ENCODE peak calls at places on chromosome 3, in eight cellular contexts. One of them, this sample, is unnamed.
A peak's percentile ranks its signal among the peaks of the same experiment; 100 is the strongest.

GRCh38 chr3:69761896-69762789 is 22.9 kb downstream of the MITF start:
- DNase-seq in AG10803: peak; percentile 77
- DNase-seq in tibial artery: no peak
- DNase-seq in amygdala: no peak
- DNase-seq in HS-5: peak; percentile 56
- DNase-seq in lower leg skin: no peak
- DNase-seq in midbrain: no peak
- DNase-seq in stimulated activated CD8-positive, alpha-beta memory T cell treated with anti-CD3 and anti-CD28 coated beads, Interleukin-7, amount 100 ng/mL, for 1 hour: no peak
- DNase-seq in this sample: no peak

GRCh38 chr3:126826693-126827092 is 122.7 kb downstream of the CHCHD6 start:
- DNase-seq in AG10803: no peak
- DNase-seq in tibial artery: no peak
- DNase-seq in amygdala: no peak
- DNase-seq in HS-5: no peak
- DNase-seq in lower leg skin: no peak
- DNase-seq in midbrain: no peak
- DNase-seq in stimulated activated CD8-positive, alpha-beta memory T cell treated with anti-CD3 and anti-CD28 coated beads, Interleukin-7, amount 100 ng/mL, for 1 hour: no peak
- DNase-seq in this sample: no peak

GRCh38 chr3:42745291-42745745 is 27.7 kb downstream of the CCDC13 start:
- DNase-seq in AG10803: peak; percentile 31
- DNase-seq in tibial artery: no peak
- DNase-seq in amygdala: no peak
- DNase-seq in HS-5: no peak
- DNase-seq in lower leg skin: peak; percentile 9
- DNase-seq in midbrain: no peak
- DNase-seq in stimulated activated CD8-positive, alpha-beta memory T cell treated with anti-CD3 and anti-CD28 coated beads, Interleukin-7, amount 100 ng/mL, for 1 hour: no peak
- DNase-seq in this sample: no peak

GRCh38 chr3:185527364-185527763 is 25.0 kb downstream of the LIPH start:
- DNase-seq in AG10803: no peak
- DNase-seq in tibial artery: no peak
- DNase-seq in amygdala: no peak
- DNase-seq in HS-5: no peak
- DNase-seq in lower leg skin: no peak
- DNase-seq in midbrain: no peak
- DNase-seq in stimulated activated CD8-positive, alpha-beta memory T cell treated with anti-CD3 and anti-CD28 coated beads, Interleukin-7, amount 100 ng/mL, for 1 hour: no peak
- DNase-seq in this sample: no peak

GRCh38 chr3:172065534-172065933 is 26.2 kb downstream of the FNDC3B start:
- DNase-seq in AG10803: peak; percentile 81
- DNase-seq in tibial artery: no peak
- DNase-seq in amygdala: no peak
- DNase-seq in HS-5: no peak
- DNase-seq in lower leg skin: no peak
- DNase-seq in midbrain: no peak
- DNase-seq in stimulated activated CD8-positive, alpha-beta memory T cell treated with anti-CD3 and anti-CD28 coated beads, Interleukin-7, amount 100 ng/mL, for 1 hour: no peak
- DNase-seq in this sample: no peak

GRCh38 chr3:185737020-185737419 is 87.8 kb downstream of the IGF2BP2 start:
- DNase-seq in AG10803: peak; percentile 65
- DNase-seq in tibial artery: no peak
- DNase-seq in amygdala: no peak
- DNase-seq in HS-5: peak; percentile 80
- DNase-seq in lower leg skin: no peak
- DNase-seq in midbrain: no peak
- DNase-seq in stimulated activated CD8-positive, alpha-beta memory T cell treated with anti-CD3 and anti-CD28 coated beads, Interleukin-7, amount 100 ng/mL, for 1 hour: no peak
- DNase-seq in this sample: no peak

GRCh38 chr3:75332784-75333183 is 331.3 kb upstream of the FRG2C start:
- DNase-seq in AG10803: peak; percentile 30
- DNase-seq in tibial artery: no peak
- DNase-seq in amygdala: no peak
- DNase-seq in HS-5: peak; percentile 30
- DNase-seq in lower leg skin: peak; percentile 27
- DNase-seq in midbrain: no peak
- DNase-seq in stimulated activated CD8-positive, alpha-beta memory T cell treated with anti-CD3 and anti-CD28 coated beads, Interleukin-7, amount 100 ng/mL, for 1 hour: no peak
- DNase-seq in this sample: no peak

GRCh38 chr3:106212658-106213222 is 343.9 kb upstream of the CBLB start:
- DNase-seq in AG10803: no peak
- DNase-seq in tibial artery: no peak
- DNase-seq in amygdala: no peak
- DNase-seq in HS-5: no peak
- DNase-seq in lower leg skin: no peak
- DNase-seq in midbrain: no peak
- DNase-seq in stimulated activated CD8-positive, alpha-beta memory T cell treated with anti-CD3 and anti-CD28 coated beads, Interleukin-7, amount 100 ng/mL, for 1 hour: no peak
- DNase-seq in this sample: no peak

GRCh38 chr3:119669906-119670570 is 7.2 kb downstream of the COX17 start:
- DNase-seq in AG10803: no peak
- DNase-seq in tibial artery: no peak
- DNase-seq in amygdala: no peak
- DNase-seq in HS-5: no peak
- DNase-seq in lower leg skin: no peak
- DNase-seq in midbrain: no peak
- DNase-seq in stimulated activated CD8-positive, alpha-beta memory T cell treated with anti-CD3 and anti-CD28 coated beads, Interleukin-7, amount 100 ng/mL, for 1 hour: no peak
- DNase-seq in this sample: no peak

GRCh38 chr3:44966795-44967278 is 9.1 kb downstream of the ZDHHC3 start:
- DNase-seq in AG10803: peak; percentile 6
- DNase-seq in tibial artery: no peak
- DNase-seq in amygdala: no peak
- DNase-seq in HS-5: no peak
- DNase-seq in lower leg skin: no peak
- DNase-seq in midbrain: no peak
- DNase-seq in stimulated activated CD8-positive, alpha-beta memory T cell treated with anti-CD3 and anti-CD28 coated beads, Interleukin-7, amount 100 ng/mL, for 1 hour: no peak
- DNase-seq in this sample: no peak

GRCh38 chr3:66115858-66116654 is 77.3 kb upstream of the MAGI1 start:
- DNase-seq in AG10803: peak; percentile 98
- DNase-seq in tibial artery: peak; percentile 71
- DNase-seq in amygdala: no peak
- DNase-seq in HS-5: peak; percentile 96
- DNase-seq in lower leg skin: peak; percentile 69
- DNase-seq in midbrain: no peak
- DNase-seq in stimulated activated CD8-positive, alpha-beta memory T cell treated with anti-CD3 and anti-CD28 coated beads, Interleukin-7, amount 100 ng/mL, for 1 hour: no peak
- DNase-seq in this sample: no peak

GRCh38 chr3:127121850-127122249 is 71.1 kb upstream of the PRR23E start:
- DNase-seq in AG10803: no peak
- DNase-seq in tibial artery: no peak
- DNase-seq in amygdala: no peak
- DNase-seq in HS-5: no peak
- DNase-seq in lower leg skin: no peak
- DNase-seq in midbrain: no peak
- DNase-seq in stimulated activated CD8-positive, alpha-beta memory T cell treated with anti-CD3 and anti-CD28 coated beads, Interleukin-7, amount 100 ng/mL, for 1 hour: no peak
- DNase-seq in this sample: no peak

GRCh38 chr3:129000742-129001100 is 383 bp upstream of the EFCC1 start:
- DNase-seq in AG10803: no peak
- DNase-seq in tibial artery: no peak
- DNase-seq in amygdala: no peak
- DNase-seq in HS-5: no peak
- DNase-seq in lower leg skin: no peak
- DNase-seq in midbrain: no peak
- DNase-seq in stimulated activated CD8-positive, alpha-beta memory T cell treated with anti-CD3 and anti-CD28 coated beads, Interleukin-7, amount 100 ng/mL, for 1 hour: no peak
- DNase-seq in this sample: no peak

GRCh38 chr3:21781371-21781770 is 30.4 kb upstream of the ZNF385D start:
- DNase-seq in AG10803: no peak
- DNase-seq in tibial artery: no peak
- DNase-seq in amygdala: no peak
- DNase-seq in HS-5: no peak
- DNase-seq in lower leg skin: no peak
- DNase-seq in midbrain: no peak
- DNase-seq in stimulated activated CD8-positive, alpha-beta memory T cell treated with anti-CD3 and anti-CD28 coated beads, Interleukin-7, amount 100 ng/mL, for 1 hour: no peak
- DNase-seq in this sample: no peak

GRCh38 chr3:116140100-116140689 is 305.1 kb downstream of the LSAMP start:
- DNase-seq in AG10803: peak; percentile 47
- DNase-seq in tibial artery: no peak
- DNase-seq in amygdala: no peak
- DNase-seq in HS-5: peak; percentile 24
- DNase-seq in lower leg skin: no peak
- DNase-seq in midbrain: peak; percentile 75
- DNase-seq in stimulated activated CD8-positive, alpha-beta memory T cell treated with anti-CD3 and anti-CD28 coated beads, Interleukin-7, amount 100 ng/mL, for 1 hour: no peak
- DNase-seq in this sample: no peak

GRCh38 chr3:119223511-119223910 is 17.2 kb downstream of the B4GALT4 start:
- DNase-seq in AG10803: no peak
- DNase-seq in tibial artery: no peak
- DNase-seq in amygdala: no peak
- DNase-seq in HS-5: no peak
- DNase-seq in lower leg skin: no peak
- DNase-seq in midbrain: no peak
- DNase-seq in stimulated activated CD8-positive, alpha-beta memory T cell treated with anti-CD3 and anti-CD28 coated beads, Interleukin-7, amount 100 ng/mL, for 1 hour: no peak
- DNase-seq in this sample: no peak

GRCh38 chr3:38960953-38961622 is 90.7 kb downstream of the SCN11A start:
- DNase-seq in AG10803: peak; percentile 54
- DNase-seq in tibial artery: no peak
- DNase-seq in amygdala: no peak
- DNase-seq in HS-5: no peak
- DNase-seq in lower leg skin: peak; percentile 23
- DNase-seq in midbrain: peak; percentile 44
- DNase-seq in stimulated activated CD8-positive, alpha-beta memory T cell treated with anti-CD3 and anti-CD28 coated beads, Interleukin-7, amount 100 ng/mL, for 1 hour: no peak
- DNase-seq in this sample: peak; percentile 63

GRCh38 chr3:101036213-101036618 is 43.0 kb upstream of the ABI3BP start:
- DNase-seq in AG10803: peak; percentile 98
- DNase-seq in tibial artery: no peak
- DNase-seq in amygdala: no peak
- DNase-seq in HS-5: peak; percentile 99
- DNase-seq in lower leg skin: peak; percentile 25
- DNase-seq in midbrain: no peak
- DNase-seq in stimulated activated CD8-positive, alpha-beta memory T cell treated with anti-CD3 and anti-CD28 coated beads, Interleukin-7, amount 100 ng/mL, for 1 hour: no peak
- DNase-seq in this sample: no peak

GRCh38 chr3:123582315-123582714 is 2.5 kb downstream of the HACD2 start:
- DNase-seq in AG10803: peak; percentile 27
- DNase-seq in tibial artery: no peak
- DNase-seq in amygdala: no peak
- DNase-seq in HS-5: no peak
- DNase-seq in lower leg skin: no peak
- DNase-seq in midbrain: no peak
- DNase-seq in stimulated activated CD8-positive, alpha-beta memory T cell treated with anti-CD3 and anti-CD28 coated beads, Interleukin-7, amount 100 ng/mL, for 1 hour: no peak
- DNase-seq in this sample: no peak

GRCh38 chr3:46576899-46577298 is 10.8 kb upstream of the LRRC2 start:
- DNase-seq in AG10803: no peak
- DNase-seq in tibial artery: no peak
- DNase-seq in amygdala: no peak
- DNase-seq in HS-5: no peak
- DNase-seq in lower leg skin: no peak
- DNase-seq in midbrain: no peak
- DNase-seq in stimulated activated CD8-positive, alpha-beta memory T cell treated with anti-CD3 and anti-CD28 coated beads, Interleukin-7, amount 100 ng/mL, for 1 hour: no peak
- DNase-seq in this sample: no peak

GRCh38 chr3:184314700-184315505 is 497 bp downstream of the EIF4G1 start:
- DNase-seq in AG10803: peak; percentile 86
- DNase-seq in tibial artery: peak; percentile 94
- DNase-seq in amygdala: peak; percentile 14
- DNase-seq in HS-5: no peak
- DNase-seq in lower leg skin: peak; percentile 72
- DNase-seq in midbrain: peak; percentile 53
- DNase-seq in stimulated activated CD8-positive, alpha-beta memory T cell treated with anti-CD3 and anti-CD28 coated beads, Interleukin-7, amount 100 ng/mL, for 1 hour: peak; percentile 37
- DNase-seq in this sample: peak; percentile 56

GRCh38 chr3:49295489-49296058 is 18.5 kb upstream of the C3orf62 start:
- DNase-seq in AG10803: peak; percentile 59
- DNase-seq in tibial artery: no peak
- DNase-seq in amygdala: no peak
- DNase-seq in HS-5: no peak
- DNase-seq in lower leg skin: no peak
- DNase-seq in midbrain: no peak
- DNase-seq in stimulated activated CD8-positive, alpha-beta memory T cell treated with anti-CD3 and anti-CD28 coated beads, Interleukin-7, amount 100 ng/mL, for 1 hour: no peak
- DNase-seq in this sample: no peak

GRCh38 chr3:195182470-195182795 is 88.5 kb downstream of the XXYLT1 start:
- DNase-seq in AG10803: peak; percentile 67
- DNase-seq in tibial artery: no peak
- DNase-seq in amygdala: no peak
- DNase-seq in HS-5: no peak
- DNase-seq in lower leg skin: no peak
- DNase-seq in midbrain: peak; percentile 20
- DNase-seq in stimulated activated CD8-positive, alpha-beta memory T cell treated with anti-CD3 and anti-CD28 coated beads, Interleukin-7, amount 100 ng/mL, for 1 hour: no peak
- DNase-seq in this sample: peak; percentile 81

GRCh38 chr3:123348471-123349200 is 100.3 kb downstream of the ADCY5 start:
- DNase-seq in AG10803: no peak
- DNase-seq in tibial artery: peak; percentile 60
- DNase-seq in amygdala: no peak
- DNase-seq in HS-5: no peak
- DNase-seq in lower leg skin: no peak
- DNase-seq in midbrain: no peak
- DNase-seq in stimulated activated CD8-positive, alpha-beta memory T cell treated with anti-CD3 and anti-CD28 coated beads, Interleukin-7, amount 100 ng/mL, for 1 hour: no peak
- DNase-seq in this sample: no peak

GRCh38 chr3:87977765-87978164 is 81.0 kb downstream of the CGGBP1 start:
- DNase-seq in AG10803: no peak
- DNase-seq in tibial artery: no peak
- DNase-seq in amygdala: no peak
- DNase-seq in HS-5: no peak
- DNase-seq in lower leg skin: no peak
- DNase-seq in midbrain: no peak
- DNase-seq in stimulated activated CD8-positive, alpha-beta memory T cell treated with anti-CD3 and anti-CD28 coated beads, Interleukin-7, amount 100 ng/mL, for 1 hour: no peak
- DNase-seq in this sample: no peak

GRCh38 chr3:32066686-32067085 is 39.7 kb upstream of the GPD1L start:
- DNase-seq in AG10803: no peak
- DNase-seq in tibial artery: no peak
- DNase-seq in amygdala: no peak
- DNase-seq in HS-5: no peak
- DNase-seq in lower leg skin: no peak
- DNase-seq in midbrain: no peak
- DNase-seq in stimulated activated CD8-positive, alpha-beta memory T cell treated with anti-CD3 and anti-CD28 coated beads, Interleukin-7, amount 100 ng/mL, for 1 hour: no peak
- DNase-seq in this sample: no peak

GRCh38 chr3:104908761-104909160 is 457.9 kb upstream of the ALCAM start:
- DNase-seq in AG10803: peak; percentile 3
- DNase-seq in tibial artery: no peak
- DNase-seq in amygdala: no peak
- DNase-seq in HS-5: peak; percentile 16
- DNase-seq in lower leg skin: no peak
- DNase-seq in midbrain: no peak
- DNase-seq in stimulated activated CD8-positive, alpha-beta memory T cell treated with anti-CD3 and anti-CD28 coated beads, Interleukin-7, amount 100 ng/mL, for 1 hour: no peak
- DNase-seq in this sample: no peak

GRCh38 chr3:3127432-3128010 is 781 bp downstream of the TRNT1 start:
- DNase-seq in AG10803: peak; percentile 25
- DNase-seq in tibial artery: no peak
- DNase-seq in amygdala: no peak
- DNase-seq in HS-5: no peak
- DNase-seq in lower leg skin: no peak
- DNase-seq in midbrain: no peak
- DNase-seq in stimulated activated CD8-positive, alpha-beta memory T cell treated with anti-CD3 and anti-CD28 coated beads, Interleukin-7, amount 100 ng/mL, for 1 hour: no peak
- DNase-seq in this sample: no peak

GRCh38 chr3:194070220-194070633 is 65.7 kb upstream of the HES1 start:
- DNase-seq in AG10803: no peak
- DNase-seq in tibial artery: no peak
- DNase-seq in amygdala: no peak
- DNase-seq in HS-5: no peak
- DNase-seq in lower leg skin: no peak
- DNase-seq in midbrain: no peak
- DNase-seq in stimulated activated CD8-positive, alpha-beta memory T cell treated with anti-CD3 and anti-CD28 coated beads, Interleukin-7, amount 100 ng/mL, for 1 hour: no peak
- DNase-seq in this sample: no peak

GRCh38 chr3:133949438-133949837 is 53.8 kb upstream of the RAB6B start:
- DNase-seq in AG10803: no peak
- DNase-seq in tibial artery: no peak
- DNase-seq in amygdala: no peak
- DNase-seq in HS-5: no peak
- DNase-seq in lower leg skin: no peak
- DNase-seq in midbrain: no peak
- DNase-seq in stimulated activated CD8-positive, alpha-beta memory T cell treated with anti-CD3 and anti-CD28 coated beads, Interleukin-7, amount 100 ng/mL, for 1 hour: no peak
- DNase-seq in this sample: no peak

GRCh38 chr3:43870110-43870509 is 179.4 kb downstream of the ABHD5 start:
- DNase-seq in AG10803: peak; percentile 73
- DNase-seq in tibial artery: no peak
- DNase-seq in amygdala: no peak
- DNase-seq in HS-5: no peak
- DNase-seq in lower leg skin: no peak
- DNase-seq in midbrain: no peak
- DNase-seq in stimulated activated CD8-positive, alpha-beta memory T cell treated with anti-CD3 and anti-CD28 coated beads, Interleukin-7, amount 100 ng/mL, for 1 hour: no peak
- DNase-seq in this sample: peak; percentile 56

GRCh38 chr3:152388631-152389030 is 119.9 kb downstream of the MBNL1 start:
- DNase-seq in AG10803: no peak
- DNase-seq in tibial artery: no peak
- DNase-seq in amygdala: no peak
- DNase-seq in HS-5: no peak
- DNase-seq in lower leg skin: no peak
- DNase-seq in midbrain: no peak
- DNase-seq in stimulated activated CD8-positive, alpha-beta memory T cell treated with anti-CD3 and anti-CD28 coated beads, Interleukin-7, amount 100 ng/mL, for 1 hour: no peak
- DNase-seq in this sample: no peak

GRCh38 chr3:13474021-13474420 is 6.1 kb upstream of the HDAC11 start:
- DNase-seq in AG10803: no peak
- DNase-seq in tibial artery: peak; percentile 15
- DNase-seq in amygdala: no peak
- DNase-seq in HS-5: no peak
- DNase-seq in lower leg skin: no peak
- DNase-seq in midbrain: no peak
- DNase-seq in stimulated activated CD8-positive, alpha-beta memory T cell treated with anti-CD3 and anti-CD28 coated beads, Interleukin-7, amount 100 ng/mL, for 1 hour: no peak
- DNase-seq in this sample: no peak

GRCh38 chr3:74347563-74348268 is 266.7 kb downstream of the CNTN3 start:
- DNase-seq in AG10803: no peak
- DNase-seq in tibial artery: no peak
- DNase-seq in amygdala: no peak
- DNase-seq in HS-5: no peak
- DNase-seq in lower leg skin: no peak
- DNase-seq in midbrain: no peak
- DNase-seq in stimulated activated CD8-positive, alpha-beta memory T cell treated with anti-CD3 and anti-CD28 coated beads, Interleukin-7, amount 100 ng/mL, for 1 hour: no peak
- DNase-seq in this sample: no peak

This sample was measured in Ammon's horn.